ENCODE peak calls at places on chromosomes 13 and 19, in four cellular contexts. T is OCI-M1, I is SW480, H is aorta. B is an unnamed sample.

GRCh38 chr19:13008926-13009787 is 13.9 kb downstream of the NFIX start:
- DNase-seq in I (no peak), H (no peak), T (no peak), B (no peak)

GRCh38 chr13:25231537-25231936 is 55.8 kb downstream of the MTMR6 start:
- DNase-seq in H (no peak), I (no peak), T (peak), B (no peak)

GRCh38 chr19:49473868-49474544 is at the start of gene FLT3LG:
- DNase-seq in T (peak), H (peak), I (peak), B (peak)

GRCh38 chr13:113554333-113554700 is 30.2 kb upstream of the TFDP1 start:
- DNase-seq in T (no peak), I (no peak), H (peak), B (no peak)

GRCh38 chr19:2319551-2319950 is 8.8 kb downstream of the LSM7 start:
- DNase-seq in I (no peak), T (no peak), H (no peak), B (no peak)

GRCh38 chr13:112931028-112931934 is 37.7 kb upstream of the MCF2L start:
- DNase-seq in I (peak), T (peak), H (no peak), B (peak)

GRCh38 chr13:109509154-109509905 is 277.1 kb downstream of the IRS2 start:
- DNase-seq in H (no peak), T (no peak), I (no peak), B (peak)

GRCh38 chr19:7109678-7110289 is 40.3 kb downstream of the ZNF557 start:
- DNase-seq in I (no peak), T (no peak), H (no peak), B (peak)

GRCh38 chr19:39166571-39167391 is 30.0 kb upstream of the NCCRP1 start:
- DNase-seq in H (peak), I (no peak), T (no peak), B (no peak)

GRCh38 chr13:27967203-27967735 is 1.8 kb downstream of the CDX2 start:
- DNase-seq in I (peak), H (no peak), T (no peak), B (no peak)

GRCh38 chr19:10820173-10820572 is 15.8 kb downstream of the TMED1 start:
- DNase-seq in I (no peak), T (no peak), H (no peak), B (no peak)

GRCh38 chr13:110652231-110652730 is 36.9 kb downstream of the NAXD start:
- DNase-seq in H (peak), T (no peak), I (no peak), B (no peak)

GRCh38 chr13:28741080-28741479 is 22.3 kb upstream of the SLC46A3 start:
- DNase-seq in T (peak), H (no peak), I (no peak), B (no peak)

GRCh38 chr19:47701717-47702552 is 11.3 kb upstream of the EHD2 start:
- DNase-seq in H (no peak), T (no peak), I (no peak), B (no peak)

B was measured in fibroblast of pulmonary artery.